ENCODE peak calls at places on chromosome 17, in ten cellular contexts. B is foreskin keratinocyte, E is mucosa of descending colon, T is PC-3, N is lower leg skin, W is bronchial epithelial cell, Z is fibroblast of lung, R is lower lobe of right lung, P is esophagus squamous epithelium, D is DND-41. U is an unnamed sample.

GRCh38 chr17:80859004-80859941 is 132.4 kb upstream of the CHMP6 start:
- DNase-seq in B (peak; percentile 68), E (peak; percentile 59), T (peak; percentile 87), N (no peak), W (peak; percentile 77), Z (peak; percentile 97), R (no peak), P (no peak), D (no peak), U (peak; percentile 90)

GRCh38 chr17:78991017-78991783 is 11.5 kb upstream of the LGALS3BP start:
- DNase-seq in B (no peak), E (peak; percentile 27), T (no peak), N (peak; percentile 83), W (no peak), Z (no peak), R (peak; percentile 34), P (no peak), D (no peak), U (no peak)

GRCh38 chr17:37168731-37169353 is 206.9 kb upstream of the C17orf78 start:
- DNase-seq in B (no peak), E (no peak), T (no peak), N (no peak), W (no peak), Z (no peak), R (no peak), P (no peak), D (no peak), U (no peak)

GRCh38 chr17:17167356-17167755 is 38.8 kb downstream of the PLD6 start:
- DNase-seq in B (no peak), E (no peak), T (no peak), N (no peak), W (no peak), Z (no peak), R (no peak), P (no peak), D (no peak), U (no peak)

GRCh38 chr17:32445075-32445427 is 741 bp downstream of the PSMD11 start:
- DNase-seq in B (peak; percentile 53), E (no peak), T (peak; percentile 47), N (no peak), W (peak; percentile 82), Z (peak; percentile 55), R (no peak), P (no peak), D (peak; percentile 36), U (no peak)

GRCh38 chr17:78661092-78661770 is 84.0 kb upstream of the DNAH17 start:
- DNase-seq in B (peak; percentile 90), E (no peak), T (peak; percentile 92), N (no peak), W (peak; percentile 89), Z (no peak), R (no peak), P (no peak), D (no peak), U (no peak)

GRCh38 chr17:60305141-60305540 is 86.8 kb downstream of the USP32 start:
- DNase-seq in B (no peak), E (no peak), T (no peak), N (no peak), W (no peak), Z (no peak), R (no peak), P (no peak), D (peak; percentile 13), U (no peak)

GRCh38 chr17:6427284-6427781 is 7.6 kb downstream of the AIPL1 start:
- DNase-seq in B (no peak), E (no peak), T (peak; percentile 48), N (no peak), W (no peak), Z (peak; percentile 22), R (no peak), P (no peak), D (peak; percentile 77), U (no peak)

GRCh38 chr17:56441331-56441730 is 152.2 kb upstream of the NOG start:
- DNase-seq in B (peak; percentile 16), E (no peak), T (peak; percentile 16), N (no peak), W (no peak), Z (peak; percentile 17), R (no peak), P (no peak), D (no peak), U (no peak)

GRCh38 chr17:18318771-18319450 is 3.8 kb downstream of the SMCR8 start:
- DNase-seq in B (no peak), E (no peak), T (no peak), N (no peak), W (no peak), Z (no peak), R (no peak), P (no peak), D (no peak), U (peak; percentile 42)
- TF ChIP-seq CTCF in B (no peak), E (no peak), T (no peak), N (no peak), W (no peak), Z (no peak), R (no peak), P (no peak), D (no peak), U (no peak)

GRCh38 chr17:8159032-8159400 is 3.7 kb downstream of the VAMP2 start:
- DNase-seq in B (no peak), E (no peak), T (no peak), N (no peak), W (no peak), Z (no peak), R (no peak), P (no peak), D (no peak), U (peak; percentile 45)

GRCh38 chr17:8160741-8161221 is 2.0 kb downstream of the VAMP2 start:
- DNase-seq in B (no peak), E (no peak), T (no peak), N (peak; percentile 83), W (no peak), Z (no peak), R (peak; percentile 27), P (no peak), D (no peak), U (peak; percentile 27)

GRCh38 chr17:8158267-8159031 is 4.3 kb downstream of the VAMP2 start:
- DNase-seq in B (peak; percentile 32), E (peak; percentile 96), T (peak; percentile 88), N (peak; percentile 99), W (peak; percentile 74), Z (peak; percentile 92), R (peak; percentile 93), P (peak; percentile 71), D (peak; percentile 89), U (peak; percentile 94)

GRCh38 chr17:8160224-8160577 is 2.5 kb downstream of the VAMP2 start:
- DNase-seq in B (no peak), E (no peak), T (no peak), N (no peak), W (no peak), Z (no peak), R (no peak), P (no peak), D (no peak), U (no peak)

GRCh38 chr17:8159459-8160223 is 3.1 kb downstream of the VAMP2 start:
- DNase-seq in B (no peak), E (peak; percentile 35), T (no peak), N (no peak), W (no peak), Z (no peak), R (peak; percentile 15), P (no peak), D (no peak), U (peak; percentile 49)
- TF ChIP-seq CTCF in B (no peak), E (no peak), T (no peak), N (no peak), W (no peak), Z (no peak), R (no peak), P (no peak), D (no peak), U (no peak)

GRCh38 chr17:14214271-14214670 is 22.4 kb downstream of the CDRT15 start:
- DNase-seq in B (no peak), E (no peak), T (peak; percentile 59), N (no peak), W (peak; percentile 22), Z (no peak), R (no peak), P (no peak), D (no peak), U (no peak)

GRCh38 chr17:14212401-14212800 is 24.3 kb downstream of the CDRT15 start:
- DNase-seq in B (no peak), E (no peak), T (no peak), N (no peak), W (no peak), Z (no peak), R (no peak), P (no peak), D (no peak), U (no peak)

GRCh38 chr17:14211246-14211645 is 25.4 kb downstream of the CDRT15 start:
- DNase-seq in B (no peak), E (no peak), T (no peak), N (no peak), W (no peak), Z (no peak), R (no peak), P (no peak), D (no peak), U (no peak)

GRCh38 chr17:14209215-14209614 is 27.4 kb downstream of the CDRT15 start:
- DNase-seq in B (no peak), E (no peak), T (no peak), N (no peak), W (no peak), Z (no peak), R (no peak), P (no peak), D (no peak), U (no peak)

GRCh38 chr17:14211778-14212177 is 24.9 kb downstream of the CDRT15 start:
- DNase-seq in B (no peak), E (peak; percentile 52), T (no peak), N (no peak), W (no peak), Z (no peak), R (peak; percentile 48), P (no peak), D (no peak), U (peak; percentile 76)
- TF ChIP-seq CTCF in B (peak; percentile 42), E (no peak), T (peak; percentile 49), N (no peak), W (peak; percentile 65), Z (peak; percentile 17), R (peak; percentile 48), P (no peak), D (peak; percentile 32), U (peak; percentile 46)

GRCh38 chr17:76451480-76451879 is 1.5 kb downstream of the UBE2O start:
- DNase-seq in B (no peak), E (no peak), T (no peak), N (no peak), W (no peak), Z (no peak), R (no peak), P (no peak), D (no peak), U (no peak)

GRCh38 chr17:76452102-76452645 is 778 bp downstream of the UBE2O start:
- DNase-seq in B (no peak), E (peak; percentile 57), T (peak; percentile 32), N (no peak), W (no peak), Z (no peak), R (no peak), P (no peak), D (no peak), U (no peak)

GRCh38 chr17:76449126-76449525 is 3.8 kb downstream of the UBE2O start:
- DNase-seq in B (no peak), E (no peak), T (no peak), N (no peak), W (no peak), Z (no peak), R (no peak), P (no peak), D (no peak), U (no peak)

GRCh38 chr17:76453431-76453743 is 435 bp upstream of the UBE2O start:
- DNase-seq in B (no peak), E (no peak), T (no peak), N (no peak), W (no peak), Z (no peak), R (no peak), P (no peak), D (no peak), U (no peak)

GRCh38 chr17:76452646-76453430 is at the start of gene UBE2O:
- DNase-seq in B (peak; percentile 36), E (peak; percentile 93), T (peak; percentile 93), N (peak; percentile 96), W (peak; percentile 59), Z (peak; percentile 80), R (peak; percentile 93), P (peak; percentile 54), D (peak; percentile 96), U (peak; percentile 95)
- TF ChIP-seq CTCF in B (peak; percentile 71), E (peak; percentile 39), T (peak; percentile 63), N (no peak), W (peak; percentile 33), Z (peak; percentile 36), R (peak; percentile 56), P (peak; percentile 21), D (peak; percentile 65), U (peak; percentile 42)